ENCODE peak calls at places on chromosomes 1 and 21, in ten cellular contexts. M is GM20000, Y is chondrocyte, U is activated B cell treated with CpG ODN at 0.5 μM for 24 hours, L is PC-9, D is spleen, Z is A549, W is neural crest cell, P is tibial artery, S is endothelial cell of umbilical vein. R is an unnamed sample.

GRCh38 chr1:175178056-175178455 is 14.5 kb downstream of the KIAA0040 start:
- DNase-seq in L (no peak), D (no peak), P (no peak), W (no peak), Z (no peak), M (no peak), U (no peak), S (no peak), Y (no peak), R (no peak)

GRCh38 chr1:229751629-229752028 is 125.6 kb downstream of the URB2 start:
- DNase-seq in L (no peak), Z (no peak), P (no peak), D (no peak), Y (no peak), M (no peak), U (no peak), S (no peak), W (no peak), R (no peak)

GRCh38 chr21:39911792-39912191 is 44.6 kb downstream of the PCP4 start:
- DNase-seq in Z (no peak), D (no peak), S (no peak), P (no peak), U (no peak), Y (no peak), W (no peak), M (no peak), L (no peak), R (no peak)

GRCh38 chr21:41601573-41602371 is 93.8 kb upstream of the TMPRSS2 start:
- DNase-seq in Y (no peak), L (no peak), Z (no peak), M (no peak), U (no peak), D (no peak), W (no peak), S (no peak), P (peak; percentile 32), R (no peak)

GRCh38 chr1:58262702-58263101 is 283.8 kb downstream of the OMA1 start:
- DNase-seq in P (no peak), L (no peak), Z (no peak), S (no peak), D (no peak), Y (no peak), U (no peak), W (no peak), M (no peak), R (no peak)

GRCh38 chr21:32445101-32445500 is 32.6 kb downstream of the EVA1C start:
- DNase-seq in M (no peak), L (no peak), S (no peak), U (no peak), D (no peak), Z (no peak), P (no peak), W (no peak), Y (no peak), R (no peak)

GRCh38 chr1:209885403-209886218 is 52.4 kb upstream of the SYT14 start:
- DNase-seq in S (no peak), P (no peak), M (no peak), Z (no peak), Y (no peak), W (no peak), U (no peak), D (no peak), L (no peak), R (no peak)

GRCh38 chr1:154329551-154330131 is 4.3 kb downstream of the ATP8B2 start:
- DNase-seq in W (no peak), D (no peak), P (no peak), Z (no peak), S (no peak), L (no peak), U (no peak), Y (no peak), M (no peak), R (no peak)

GRCh38 chr21:44537930-44538911 is 1.8 kb downstream of the KRTAP10-1 start:
- DNase-seq in M (no peak), W (no peak), P (peak; percentile 47), D (peak; percentile 64), Y (no peak), S (no peak), U (no peak), L (no peak), Z (no peak), R (no peak)

GRCh38 chr1:95671098-95671497 is 437.1 kb downstream of the RWDD3 start:
- DNase-seq in Y (no peak), D (no peak), U (no peak), L (no peak), P (no peak), Z (no peak), M (no peak), W (no peak), S (no peak), R (no peak)

GRCh38 chr21:29371464-29371863 is 72.7 kb downstream of the BACH1 start:
- DNase-seq in L (no peak), M (no peak), W (no peak), D (no peak), Z (no peak), U (no peak), Y (no peak), P (no peak), S (no peak), R (no peak)

GRCh38 chr1:230029244-230029643 is 37.8 kb upstream of the GALNT2 start:
- DNase-seq in D (no peak), Y (no peak), L (no peak), M (no peak), S (no peak), U (no peak), P (no peak), W (no peak), Z (no peak), R (no peak)

GRCh38 chr1:179351281-179351680 is 14.5 kb upstream of the AXDND1 start:
- DNase-seq in Z (no peak), D (no peak), S (no peak), M (no peak), U (no peak), L (no peak), Y (no peak), W (no peak), P (no peak), R (no peak)

GRCh38 chr1:86788300-86789206 is 84.2 kb downstream of the SH3GLB1 start:
- DNase-seq in S (peak; percentile 70), L (no peak), Z (peak; percentile 19), D (no peak), U (no peak), Y (no peak), P (peak; percentile 75), M (no peak), W (no peak), R (no peak)

GRCh38 chr1:30366914-30367313 is 356.5 kb downstream of the MATN1 start:
- DNase-seq in M (no peak), P (no peak), D (no peak), Y (no peak), S (no peak), W (no peak), L (no peak), Z (no peak), U (no peak), R (no peak)

GRCh38 chr1:155984341-155984740 is 6.0 kb upstream of the ARHGEF2 start:
- DNase-seq in U (no peak), Y (no peak), S (no peak), L (no peak), P (no peak), Z (no peak), W (no peak), D (no peak), M (no peak), R (no peak)

GRCh38 chr21:25670726-25671125 is 31.7 kb downstream of the JAM2 start:
- DNase-seq in U (no peak), Y (no peak), S (peak; percentile 73), D (no peak), P (no peak), L (no peak), Z (no peak), W (no peak), M (no peak), R (no peak)

GRCh38 chr1:79792212-79792575 is 785.7 kb upstream of the ADGRL4 start:
- DNase-seq in P (no peak), W (no peak), D (no peak), Z (no peak), M (no peak), L (no peak), S (no peak), Y (no peak), U (no peak), R (no peak)

GRCh38 chr1:171715813-171716251 is 26.0 kb downstream of the VAMP4 start:
- DNase-seq in P (no peak), W (no peak), Z (peak; percentile 7), D (no peak), U (no peak), L (no peak), S (peak; percentile 60), Y (no peak), M (no peak), R (no peak)
- TF ChIP-seq CTCF in P (peak; percentile 69), W (peak; percentile 69), Z (peak; percentile 63), D (no peak), U (no peak), L (peak; percentile 69), S (peak; percentile 35), Y (peak; percentile 83), M (no peak), R (peak; percentile 16)

DNA sequence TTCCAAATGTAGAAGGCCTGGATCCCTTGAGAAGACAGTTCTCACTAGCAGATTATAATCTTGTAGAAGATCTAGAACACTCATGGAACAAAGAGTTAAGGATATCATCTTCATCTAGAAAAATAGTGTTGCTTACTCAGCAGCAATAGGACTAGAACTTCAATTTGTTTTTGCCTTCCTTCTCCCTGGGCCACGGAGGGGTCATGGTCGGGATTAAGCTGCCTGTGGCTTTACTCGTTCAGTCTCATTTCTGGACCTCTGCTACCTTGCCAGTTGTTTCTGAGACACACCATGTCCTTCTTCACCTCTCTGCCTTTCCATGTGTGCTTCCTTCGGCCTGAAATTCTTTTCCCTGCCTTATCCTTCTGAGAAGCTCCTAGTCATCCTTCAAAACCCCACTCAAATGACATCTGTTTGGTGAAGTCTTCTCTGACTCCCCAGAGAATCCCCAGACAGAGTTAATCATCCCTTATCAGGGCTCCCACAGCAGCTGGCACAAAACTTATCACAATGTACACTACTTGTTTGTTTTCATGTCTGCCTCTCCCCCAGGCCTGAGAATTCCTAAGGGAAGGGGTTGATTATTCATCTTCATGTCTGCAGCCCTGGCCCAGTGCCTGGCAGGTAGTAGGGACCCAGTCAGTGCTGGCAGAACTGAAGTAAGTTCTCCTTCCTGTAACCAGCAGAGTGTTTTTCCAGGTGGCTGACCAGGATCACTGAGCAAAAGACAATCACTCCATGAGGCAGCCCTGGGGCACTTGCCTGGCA is 15.5 kb upstream of the SNX27 start:
- DNase-seq in D (no peak), W (no peak), U (no peak), L (peak; percentile 72), Z (peak; percentile 88), Y (no peak), P (no peak), M (no peak), S (peak; percentile 57), R (no peak)
- TF ChIP-seq CTCF in D (no peak), W (no peak), U (no peak), L (no peak), Z (no peak), Y (no peak), P (no peak), M (no peak), S (no peak), R (no peak)

GRCh38 chr1:16644179-16645043 is 22.3 kb downstream of the RNU1-3 start:
- DNase-seq in D (peak; percentile 100), L (peak; percentile 97), U (peak; percentile 100), P (peak; percentile 97), S (peak; percentile 99), Z (peak; percentile 98), Y (peak; percentile 100), W (peak; percentile 100), M (peak; percentile 99), R (peak; percentile 100)
- TF ChIP-seq CTCF in D (peak; percentile 74), L (peak; percentile 58), U (no peak), P (peak; percentile 29), S (peak; percentile 77), Z (peak; percentile 68), Y (peak; percentile 79), W (peak; percentile 67), M (peak; percentile 4), R (peak; percentile 69)

GRCh38 chr21:21286170-21286798 is 288.1 kb downstream of the NCAM2 start:
- DNase-seq in W (no peak), P (no peak), M (no peak), S (no peak), D (no peak), Z (no peak), Y (no peak), U (no peak), L (no peak), R (no peak)
- TF ChIP-seq CTCF in W (no peak), P (no peak), M (no peak), S (no peak), D (no peak), Z (no peak), Y (no peak), U (no peak), L (no peak), R (no peak)

R was measured in GM13976.